ENCODE peak calls at places on chromosome 2, in six cellular contexts. K is breast epithelium, Z is body of pancreas, M is left ventricle myocardium inferior, F is lower lobe of right lung, E is heart right ventricle. V is an unnamed sample.
A peak's percentile ranks its signal among the peaks of the same experiment; 100 is the strongest.

GRCh38 chr2:86038291-86039081 is 67.2 kb downstream of the POLR1A start:
- DNase-seq in K (no peak), Z (no peak), M (no peak), F (no peak), E (no peak), V (peak; percentile 67)

GRCh38 chr2:118032169-118033013 is 18.5 kb upstream of the CCDC93 start:
- DNase-seq in K (no peak), Z (peak; percentile 53), M (no peak), F (no peak), E (no peak), V (no peak)

GRCh38 chr2:200615247-200615646 is 29.4 kb downstream of the AOX1 start:
- DNase-seq in K (no peak), Z (no peak), M (no peak), F (no peak), E (no peak), V (no peak)

GRCh38 chr2:178674122-178674521 is 133.1 kb downstream of the TTN start:
- DNase-seq in K (no peak), Z (no peak), M (no peak), F (no peak), E (no peak), V (no peak)

GRCh38 chr2:218405365-218406208 is 5.9 kb downstream of the CTDSP1 start:
- DNase-seq in K (no peak), Z (peak; percentile 49), M (no peak), F (peak; percentile 61), E (peak; percentile 45), V (no peak)

GRCh38 chr2:40197121-40197520 is 254.8 kb downstream of the SLC8A1 start:
- DNase-seq in K (no peak), Z (no peak), M (no peak), F (no peak), E (no peak), V (no peak)

GRCh38 chr2:105644174-105644980 is 100.3 kb upstream of the NCK2 start:
- DNase-seq in K (no peak), Z (no peak), M (no peak), F (no peak), E (no peak), V (no peak)

GRCh38 chr2:44805391-44805790 is 136.1 kb upstream of the SIX3 start:
- DNase-seq in K (no peak), Z (no peak), M (no peak), F (no peak), E (no peak), V (no peak)

GRCh38 chr2:26482211-26483026 is 4.5 kb upstream of the OTOF start:
- DNase-seq in K (no peak), Z (no peak), M (no peak), F (no peak), E (no peak), V (no peak)

GRCh38 chr2:236125541-236125940 is 42.6 kb downstream of the GBX2 start:
- DNase-seq in K (no peak), Z (no peak), M (no peak), F (no peak), E (no peak), V (no peak)

GRCh38 chr2:202238234-202239197 is at the start of gene SUMO1:
- DNase-seq in K (peak; percentile 78), Z (peak; percentile 84), M (peak; percentile 89), F (peak; percentile 92), E (peak; percentile 91), V (peak; percentile 93)

GRCh38 chr2:157173740-157174184 is 83.7 kb upstream of the GALNT5 start:
- DNase-seq in K (no peak), Z (no peak), M (no peak), F (no peak), E (peak; percentile 6), V (no peak)

GRCh38 chr2:217937446-217937845 is 65.3 kb downstream of the TNS1 start:
- DNase-seq in K (no peak), Z (no peak), M (peak; percentile 68), F (peak; percentile 57), E (peak; percentile 80), V (no peak)

GRCh38 chr2:48107326-48107925 is 201.1 kb upstream of the FBXO11 start:
- DNase-seq in K (no peak), Z (no peak), M (no peak), F (no peak), E (no peak), V (no peak)
- TF ChIP-seq CTCF in K (no peak), Z (no peak), M (no peak), F (no peak), E (no peak), V (no peak)

GRCh38 chr2:234267534-234267933 is 217.0 kb downstream of the SPP2 start:
- DNase-seq in K (no peak), Z (no peak), M (no peak), F (no peak), E (no peak), V (no peak)
- H3K27me3 ChIP-seq in K (no peaks in the 10 kb centered on the region), Z (no peaks in the 10 kb centered on the region), M (peaks cover 10% of the 10 kb centered on the region), F (no peaks in the 10 kb centered on the region), E (no peaks in the 10 kb centered on the region), V (no peaks in the 10 kb centered on the region)

DNA sequence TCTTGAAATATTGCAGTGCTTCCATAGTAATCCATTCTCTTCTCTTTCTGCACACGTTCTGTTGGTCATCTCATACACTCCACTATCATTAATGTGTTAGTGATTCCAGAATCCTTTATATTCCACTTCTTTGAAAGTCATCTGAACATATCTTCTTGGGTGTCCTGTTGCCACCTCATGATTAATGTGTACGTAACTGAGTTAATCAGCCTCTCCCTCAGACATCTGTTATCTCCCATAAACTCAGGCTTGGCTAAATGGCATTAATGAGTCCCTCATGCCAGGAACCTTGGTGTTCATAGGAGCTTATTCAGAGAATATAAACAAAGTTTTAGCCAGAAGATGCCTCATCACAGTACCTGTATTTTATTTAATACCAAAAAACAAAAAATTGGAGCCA is 126.4 kb downstream of the NCOA1 start:
- DNase-seq in K (no peak), Z (no peak), M (no peak), F (no peak), E (no peak), V (no peak)
- H3K36me3 ChIP-seq in K (no peaks in the 10 kb centered on the region), Z (no peaks in the 10 kb centered on the region), M (no peaks in the 10 kb centered on the region), F (no peaks in the 10 kb centered on the region), E (no peaks in the 10 kb centered on the region), V (no peaks in the 10 kb centered on the region)

GRCh38 chr2:127185093-127185492 is 35.0 kb downstream of the CYP27C1 start:
- DNase-seq in K (no peak), Z (no peak), M (no peak), F (no peak), E (no peak), V (no peak)
- TF ChIP-seq CTCF in K (no peak), Z (no peak), M (no peak), F (no peak), E (no peak), V (no peak)

GRCh38 chr2:31136000-31136399 is 2.2 kb downstream of the GALNT14 start:
- DNase-seq in K (no peak), Z (no peak), M (no peak), F (no peak), E (no peak), V (no peak)
- H3K27me3 ChIP-seq in K (peaks cover 21% of the 10 kb centered on the region), Z (no peaks in the 10 kb centered on the region), M (peaks cover 68% of the 10 kb centered on the region), F (peaks cover 45% of the 10 kb centered on the region), E (peaks cover 64% of the 10 kb centered on the region), V (peaks cover 34% of the 10 kb centered on the region)

DNA sequence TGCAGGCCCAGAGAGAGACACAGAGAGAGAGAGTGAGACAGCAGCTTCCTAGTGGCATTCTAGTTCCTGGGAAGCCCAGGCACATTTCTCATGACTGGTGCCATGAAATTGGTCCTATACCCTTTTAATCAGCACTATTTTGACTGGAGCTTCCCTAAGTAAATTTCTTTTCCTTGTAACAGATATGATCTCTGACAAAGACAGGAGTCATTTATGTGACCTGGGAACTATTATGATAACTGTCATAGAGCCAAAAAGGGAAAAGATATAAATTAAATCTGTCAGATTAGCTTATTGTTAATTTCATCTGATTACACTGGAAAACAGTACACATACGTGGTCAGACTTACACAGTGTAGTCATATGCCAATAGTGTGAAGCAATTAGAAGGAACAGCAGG is 161.3 kb upstream of the HNRNPA3 start:
- DNase-seq in K (no peak), Z (no peak), M (no peak), F (no peak), E (no peak), V (no peak)
- H3K36me3 ChIP-seq in K (no peaks in the 10 kb centered on the region), Z (no peaks in the 10 kb centered on the region), M (no peaks in the 10 kb centered on the region), F (no peaks in the 10 kb centered on the region), E (no peaks in the 10 kb centered on the region), V (no peaks in the 10 kb centered on the region)

DNA sequence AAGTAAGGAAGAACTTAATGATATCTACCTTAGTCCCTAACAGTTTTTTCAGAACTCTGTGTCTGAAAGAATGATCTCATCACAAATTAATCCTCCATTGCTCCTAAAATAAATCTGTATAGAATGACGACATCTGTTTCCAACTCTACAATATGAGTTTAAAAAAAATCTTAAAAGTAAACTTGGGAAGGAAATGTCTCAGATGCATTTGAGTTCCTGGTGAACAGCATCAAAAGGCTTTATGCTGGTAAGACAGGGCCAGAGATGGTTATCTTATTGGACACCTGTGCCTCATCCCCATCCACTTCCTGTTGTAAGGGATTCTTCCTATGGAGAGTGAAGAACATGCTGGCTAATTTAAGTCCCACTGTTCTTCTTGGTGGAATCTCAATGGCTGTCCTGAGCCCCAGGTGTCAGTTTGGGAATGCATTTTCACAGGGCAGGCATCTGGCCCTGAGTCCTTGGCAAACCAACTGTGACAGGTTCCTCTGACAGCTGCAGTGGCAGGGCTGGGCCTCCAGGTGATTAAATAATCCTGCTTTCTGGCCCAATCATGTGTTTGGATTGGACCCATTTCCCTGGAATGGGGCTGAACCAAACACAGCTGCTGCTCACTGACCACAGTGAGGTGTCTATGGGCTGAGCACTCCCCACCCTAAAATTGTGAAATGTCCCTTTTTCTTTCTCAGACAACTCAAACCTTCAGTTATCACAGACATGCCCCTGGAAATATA is 12.9 kb upstream of the NCKAP5 start:
- DNase-seq in K (no peak), Z (peak; percentile 23), M (no peak), F (no peak), E (no peak), V (no peak)
- TF ChIP-seq CTCF in K (peak; percentile 13), Z (no peak), M (peak; percentile 10), F (no peak), E (no peak), V (no peak)

GRCh38 chr2:31693882-31694281 is 113.1 kb upstream of the SRD5A2 start:
- DNase-seq in K (no peak), Z (no peak), M (no peak), F (no peak), E (no peak), V (no peak)
- H3K27me3 ChIP-seq in K (no peaks in the 10 kb centered on the region), Z (no peaks in the 10 kb centered on the region), M (no peaks in the 10 kb centered on the region), F (no peaks in the 10 kb centered on the region), E (no peaks in the 10 kb centered on the region), V (no peaks in the 10 kb centered on the region)

GRCh38 chr2:3479430-3480320 is 39.7 kb downstream of the ADI1 start:
- DNase-seq in K (no peak), Z (no peak), M (no peak), F (no peak), E (no peak), V (no peak)
- H3K36me3 ChIP-seq in K (no peaks in the 10 kb centered on the region), Z (peaks cover 8% of the 10 kb centered on the region), M (peaks cover 55% of the 10 kb centered on the region), F (peaks cover 54% of the 10 kb centered on the region), E (peaks cover 75% of the 10 kb centered on the region), V (peaks cover 77% of the 10 kb centered on the region)

V was measured in left lung.